ENCODE peak calls at places on chromosome 3, in five cellular contexts. One of them, this sample, is unnamed. For H3K36me3, the result is how much of the 10 kb centered on the place peaks cover.

GRCh38 chr3:125057186-125057850 is 1.5 kb upstream of the HEG1 start:
- DNase-seq in spleen: no peak
- DNase-seq in CD8-positive, alpha-beta T cell: no peak
- DNase-seq in Peyer's patch: no peak
- DNase-seq in bronchial epithelial cell: peak
- DNase-seq in this sample: no peak

GRCh38 chr3:183503738-183504137 is 51.8 kb downstream of the KLHL6 start:
- DNase-seq in CD8-positive, alpha-beta T cell: no peak
- DNase-seq in Peyer's patch: peak
- DNase-seq in bronchial epithelial cell: no peak
- DNase-seq in spleen: no peak
- DNase-seq in this sample: no peak

GRCh38 chr3:135097276-135097946 is 302.4 kb downstream of the EPHB1 start:
- DNase-seq in Peyer's patch: no peak
- DNase-seq in CD8-positive, alpha-beta T cell: no peak
- DNase-seq in spleen: no peak
- DNase-seq in bronchial epithelial cell: no peak
- DNase-seq in this sample: no peak

GRCh38 chr3:138569090-138569489 is 25.0 kb downstream of the CEP70 start:
- DNase-seq in Peyer's patch: no peak
- DNase-seq in bronchial epithelial cell: no peak
- DNase-seq in spleen: no peak
- DNase-seq in CD8-positive, alpha-beta T cell: no peak
- DNase-seq in this sample: no peak

GRCh38 chr3:43247556-43248186 is 38.7 kb upstream of the SNRK start:
- DNase-seq in CD8-positive, alpha-beta T cell: no peak
- DNase-seq in Peyer's patch: no peak
- DNase-seq in bronchial epithelial cell: no peak
- DNase-seq in spleen: no peak
- DNase-seq in this sample: no peak

GRCh38 chr3:188385295-188385694 is 231.3 kb downstream of the LPP start:
- DNase-seq in Peyer's patch: no peak
- DNase-seq in bronchial epithelial cell: no peak
- DNase-seq in CD8-positive, alpha-beta T cell: no peak
- DNase-seq in spleen: no peak
- DNase-seq in this sample: no peak

GRCh38 chr3:50138266-50139230 is 16.6 kb upstream of the SEMA3F start:
- DNase-seq in CD8-positive, alpha-beta T cell: no peak
- DNase-seq in bronchial epithelial cell: peak
- DNase-seq in Peyer's patch: no peak
- DNase-seq in spleen: no peak
- DNase-seq in this sample: no peak

GRCh38 chr3:116153174-116153573 is 292.1 kb downstream of the LSAMP start:
- DNase-seq in Peyer's patch: no peak
- DNase-seq in spleen: no peak
- DNase-seq in bronchial epithelial cell: no peak
- DNase-seq in CD8-positive, alpha-beta T cell: no peak
- DNase-seq in this sample: no peak

GRCh38 chr3:32569540-32570425 is 875 bp downstream of the DYNC1LI1 start:
- DNase-seq in spleen: peak
- DNase-seq in Peyer's patch: peak
- DNase-seq in bronchial epithelial cell: peak
- DNase-seq in CD8-positive, alpha-beta T cell: peak
- DNase-seq in this sample: peak

GRCh38 chr3:27666708-27667107 is 55.4 kb downstream of the EOMES start:
- DNase-seq in bronchial epithelial cell: no peak
- DNase-seq in spleen: peak
- DNase-seq in Peyer's patch: peak
- DNase-seq in CD8-positive, alpha-beta T cell: no peak
- DNase-seq in this sample: peak

GRCh38 chr3:65593780-65594752 is 444.7 kb downstream of the MAGI1 start:
- DNase-seq in Peyer's patch: no peak
- DNase-seq in bronchial epithelial cell: peak
- DNase-seq in CD8-positive, alpha-beta T cell: no peak
- DNase-seq in spleen: no peak
- DNase-seq in this sample: no peak

DNA sequence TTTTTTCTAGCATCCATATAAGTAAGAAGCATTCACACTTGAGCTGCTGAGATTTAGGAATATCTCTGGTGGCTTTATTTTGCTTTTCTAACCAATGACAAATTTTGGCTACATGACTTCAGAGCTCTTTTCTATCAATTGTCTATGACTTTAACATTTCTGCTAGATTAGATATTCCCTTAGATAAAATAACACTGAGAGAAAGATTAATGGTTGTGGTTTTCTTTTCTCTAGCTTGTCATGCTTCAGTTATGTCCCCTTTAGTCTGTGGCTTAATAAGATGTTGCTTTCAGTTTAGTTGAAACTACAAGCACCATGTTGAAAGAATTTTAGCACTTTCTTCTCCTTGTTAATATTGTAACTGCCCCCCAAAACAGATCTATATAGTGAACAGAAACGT is 665.6 kb upstream of the CCDC54 start:
- DNase-seq in spleen: no peak
- DNase-seq in Peyer's patch: no peak
- DNase-seq in CD8-positive, alpha-beta T cell: no peak
- DNase-seq in bronchial epithelial cell: no peak
- DNase-seq in this sample: no peak
- H3K36me3 ChIP-seq in spleen: under half
- H3K36me3 ChIP-seq in Peyer's patch: under half
- H3K36me3 ChIP-seq in CD8-positive, alpha-beta T cell: under half
- H3K36me3 ChIP-seq in bronchial epithelial cell: under half
- H3K36me3 ChIP-seq in this sample: under half

GRCh38 chr3:13344663-13345062 is 75.5 kb downstream of the NUP210 start:
- DNase-seq in CD8-positive, alpha-beta T cell: no peak
- DNase-seq in bronchial epithelial cell: no peak
- DNase-seq in Peyer's patch: no peak
- DNase-seq in spleen: no peak
- DNase-seq in this sample: no peak
- H3K36me3 ChIP-seq in CD8-positive, alpha-beta T cell: under half
- H3K36me3 ChIP-seq in bronchial epithelial cell: under half
- H3K36me3 ChIP-seq in Peyer's patch: under half
- H3K36me3 ChIP-seq in spleen: half or more
- H3K36me3 ChIP-seq in this sample: under half

DNA sequence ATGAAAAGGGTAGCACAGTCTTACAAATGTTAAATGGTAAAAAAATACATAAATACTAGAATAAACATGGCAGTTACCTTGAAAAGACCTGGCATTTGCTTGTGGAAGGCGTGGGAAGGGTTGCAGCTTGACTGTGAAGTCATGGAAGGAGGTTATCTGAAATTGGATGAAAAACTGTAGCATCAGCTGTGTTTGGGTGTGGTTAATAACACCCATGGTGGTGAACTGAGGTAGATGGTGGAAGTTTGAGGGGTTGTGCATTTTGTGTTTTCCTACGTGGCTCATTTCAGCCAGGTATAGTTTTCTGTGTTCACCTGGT is 46.5 kb downstream of the PSMD6 start:
- DNase-seq in spleen: no peak
- DNase-seq in CD8-positive, alpha-beta T cell: no peak
- DNase-seq in bronchial epithelial cell: no peak
- DNase-seq in Peyer's patch: no peak
- DNase-seq in this sample: no peak
- H3K36me3 ChIP-seq in spleen: under half
- H3K36me3 ChIP-seq in CD8-positive, alpha-beta T cell: under half
- H3K36me3 ChIP-seq in bronchial epithelial cell: under half
- H3K36me3 ChIP-seq in Peyer's patch: under half
- H3K36me3 ChIP-seq in this sample: under half

DNA sequence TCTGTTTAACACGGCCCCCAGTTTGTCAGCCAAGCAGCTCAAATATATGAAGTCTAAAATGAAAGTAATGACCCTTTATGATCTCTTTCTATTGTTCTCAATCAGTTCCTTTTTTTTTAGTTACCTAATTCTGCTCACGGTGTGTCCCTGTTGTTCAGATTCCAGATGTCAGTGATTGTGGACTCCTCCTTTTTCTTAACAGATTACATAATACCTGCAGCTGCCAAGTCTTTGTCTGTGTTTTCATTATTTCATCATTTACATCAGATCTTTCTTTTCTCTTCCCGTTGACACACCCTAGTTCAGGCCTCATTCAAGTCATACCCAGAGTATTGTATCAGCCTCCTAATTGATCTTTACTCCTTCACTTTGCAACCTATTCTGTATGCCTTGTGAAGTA is 56.1 kb upstream of the SKIL start:
- DNase-seq in bronchial epithelial cell: peak
- DNase-seq in CD8-positive, alpha-beta T cell: no peak
- DNase-seq in Peyer's patch: no peak
- DNase-seq in spleen: no peak
- DNase-seq in this sample: no peak
- H3K36me3 ChIP-seq in bronchial epithelial cell: under half
- H3K36me3 ChIP-seq in CD8-positive, alpha-beta T cell: under half
- H3K36me3 ChIP-seq in Peyer's patch: under half
- H3K36me3 ChIP-seq in spleen: under half
- H3K36me3 ChIP-seq in this sample: under half

GRCh38 chr3:6326760-6327159 is 534.2 kb upstream of the GRM7 start:
- DNase-seq in Peyer's patch: no peak
- DNase-seq in bronchial epithelial cell: no peak
- DNase-seq in CD8-positive, alpha-beta T cell: no peak
- DNase-seq in spleen: no peak
- DNase-seq in this sample: no peak
- H3K36me3 ChIP-seq in Peyer's patch: under half
- H3K36me3 ChIP-seq in bronchial epithelial cell: under half
- H3K36me3 ChIP-seq in CD8-positive, alpha-beta T cell: under half
- H3K36me3 ChIP-seq in spleen: under half
- H3K36me3 ChIP-seq in this sample: under half

GRCh38 chr3:194658477-194659242 is 13.3 kb downstream of the LSG1 start:
- DNase-seq in CD8-positive, alpha-beta T cell: no peak
- DNase-seq in spleen: no peak
- DNase-seq in bronchial epithelial cell: no peak
- DNase-seq in Peyer's patch: no peak
- DNase-seq in this sample: no peak
- H3K36me3 ChIP-seq in CD8-positive, alpha-beta T cell: under half
- H3K36me3 ChIP-seq in spleen: half or more
- H3K36me3 ChIP-seq in bronchial epithelial cell: under half
- H3K36me3 ChIP-seq in Peyer's patch: under half
- H3K36me3 ChIP-seq in this sample: under half

DNA sequence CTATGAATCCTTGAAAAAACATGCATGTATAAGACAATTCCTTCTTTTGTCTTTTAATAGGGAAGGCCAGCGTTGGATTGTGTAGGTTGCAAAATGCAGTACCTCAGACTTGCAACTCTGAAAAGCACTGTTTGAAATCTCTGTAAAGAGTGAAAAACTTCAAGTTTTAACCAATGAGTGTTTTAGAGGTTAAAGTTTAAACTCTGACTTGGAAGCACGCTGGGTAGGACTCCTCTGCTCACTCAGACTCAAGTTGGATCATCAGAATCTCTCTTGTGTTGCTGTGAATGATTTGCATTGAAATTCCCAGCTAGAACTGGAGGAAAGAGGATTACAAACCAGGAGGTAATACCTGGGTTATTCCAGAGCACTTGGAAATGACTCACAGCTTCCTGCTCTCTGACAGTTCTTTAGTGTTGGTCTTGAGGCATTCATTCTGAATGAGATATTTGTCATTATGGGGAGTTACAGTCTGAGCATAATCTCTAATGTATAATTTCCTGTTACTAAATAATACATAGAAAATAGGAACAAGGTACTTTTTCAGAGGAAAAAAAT is 49.1 kb downstream of the PLS1 start:
- DNase-seq in CD8-positive, alpha-beta T cell: no peak
- DNase-seq in spleen: no peak
- DNase-seq in bronchial epithelial cell: peak
- DNase-seq in Peyer's patch: no peak
- DNase-seq in this sample: no peak
- H3K36me3 ChIP-seq in CD8-positive, alpha-beta T cell: under half
- H3K36me3 ChIP-seq in spleen: under half
- H3K36me3 ChIP-seq in bronchial epithelial cell: under half
- H3K36me3 ChIP-seq in Peyer's patch: under half
- H3K36me3 ChIP-seq in this sample: under half

GRCh38 chr3:52249683-52250082 is 4.1 kb downstream of the PPM1M start:
- DNase-seq in Peyer's patch: peak
- DNase-seq in bronchial epithelial cell: no peak
- DNase-seq in CD8-positive, alpha-beta T cell: peak
- DNase-seq in spleen: peak
- DNase-seq in this sample: no peak
- H3K36me3 ChIP-seq in Peyer's patch: under half
- H3K36me3 ChIP-seq in bronchial epithelial cell: under half
- H3K36me3 ChIP-seq in CD8-positive, alpha-beta T cell: under half
- H3K36me3 ChIP-seq in spleen: half or more
- H3K36me3 ChIP-seq in this sample: under half

GRCh38 chr3:47000198-47000815 is 20.8 kb downstream of the NBEAL2 start:
- DNase-seq in Peyer's patch: no peak
- DNase-seq in spleen: peak
- DNase-seq in CD8-positive, alpha-beta T cell: no peak
- DNase-seq in bronchial epithelial cell: peak
- DNase-seq in this sample: no peak

GRCh38 chr3:47000922-47001730 is 21.7 kb downstream of the NBEAL2 start:
- DNase-seq in Peyer's patch: no peak
- DNase-seq in spleen: peak
- DNase-seq in bronchial epithelial cell: no peak
- DNase-seq in CD8-positive, alpha-beta T cell: no peak
- DNase-seq in this sample: no peak

GRCh38 chr3:46998121-46998851 is 18.8 kb downstream of the NBEAL2 start:
- DNase-seq in bronchial epithelial cell: peak
- DNase-seq in Peyer's patch: peak
- DNase-seq in spleen: peak
- DNase-seq in CD8-positive, alpha-beta T cell: peak
- DNase-seq in this sample: peak

GRCh38 chr3:46998852-46999515 is 19.5 kb downstream of the NBEAL2 start:
- DNase-seq in bronchial epithelial cell: no peak
- DNase-seq in CD8-positive, alpha-beta T cell: no peak
- DNase-seq in Peyer's patch: no peak
- DNase-seq in spleen: peak
- DNase-seq in this sample: no peak

GRCh38 chr3:46999516-47000197 is 20.2 kb downstream of the NBEAL2 start:
- DNase-seq in spleen: peak
- DNase-seq in CD8-positive, alpha-beta T cell: no peak
- DNase-seq in Peyer's patch: no peak
- DNase-seq in bronchial epithelial cell: no peak
- DNase-seq in this sample: peak
- H3K36me3 ChIP-seq in spleen: half or more
- H3K36me3 ChIP-seq in CD8-positive, alpha-beta T cell: under half
- H3K36me3 ChIP-seq in Peyer's patch: under half
- H3K36me3 ChIP-seq in bronchial epithelial cell: half or more
- H3K36me3 ChIP-seq in this sample: under half

GRCh38 chr3:119443179-119443578 is 20.2 kb downstream of the TMEM39A start:
- DNase-seq in Peyer's patch: no peak
- DNase-seq in spleen: no peak
- DNase-seq in bronchial epithelial cell: no peak
- DNase-seq in CD8-positive, alpha-beta T cell: no peak
- DNase-seq in this sample: no peak

GRCh38 chr3:119433613-119434325 is 29.6 kb downstream of the TMEM39A start:
- DNase-seq in bronchial epithelial cell: no peak
- DNase-seq in spleen: no peak
- DNase-seq in CD8-positive, alpha-beta T cell: no peak
- DNase-seq in Peyer's patch: no peak
- DNase-seq in this sample: no peak

GRCh38 chr3:119434703-119435102 is 28.7 kb downstream of the TMEM39A start:
- DNase-seq in Peyer's patch: no peak
- DNase-seq in spleen: no peak
- DNase-seq in bronchial epithelial cell: no peak
- DNase-seq in CD8-positive, alpha-beta T cell: no peak
- DNase-seq in this sample: no peak

GRCh38 chr3:119436977-119437376 is 26.4 kb downstream of the TMEM39A start:
- DNase-seq in CD8-positive, alpha-beta T cell: no peak
- DNase-seq in bronchial epithelial cell: no peak
- DNase-seq in spleen: no peak
- DNase-seq in Peyer's patch: no peak
- DNase-seq in this sample: no peak

DNA sequence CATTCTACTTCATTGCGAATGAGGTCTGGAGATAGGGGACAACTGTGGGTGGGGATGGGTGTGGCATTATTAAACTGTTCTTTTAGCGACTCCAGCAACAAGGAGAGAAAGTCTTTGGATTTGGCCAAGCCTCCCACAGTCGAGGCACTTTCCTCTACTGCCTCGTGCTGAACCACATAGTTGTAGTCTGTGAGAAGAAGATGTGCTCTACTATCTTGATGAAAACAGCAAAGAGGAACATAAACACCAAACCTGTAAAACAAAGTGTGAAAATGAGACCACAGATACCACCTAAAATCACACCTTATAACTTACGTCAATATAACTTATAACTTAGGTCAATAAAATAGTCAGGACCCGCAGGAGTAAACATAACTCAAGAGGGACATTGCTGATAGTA is 25.6 kb downstream of the TMEM39A start:
- DNase-seq in bronchial epithelial cell: no peak
- DNase-seq in CD8-positive, alpha-beta T cell: no peak
- DNase-seq in Peyer's patch: no peak
- DNase-seq in spleen: no peak
- DNase-seq in this sample: no peak
- H3K36me3 ChIP-seq in bronchial epithelial cell: under half
- H3K36me3 ChIP-seq in CD8-positive, alpha-beta T cell: under half
- H3K36me3 ChIP-seq in Peyer's patch: under half
- H3K36me3 ChIP-seq in spleen: half or more
- H3K36me3 ChIP-seq in this sample: under half